ENCODE peak calls at places on chromosome 1, in four cellular contexts. A, F, E and K are unnamed samples.
A peak's percentile ranks its signal among the peaks of the same experiment; 100 is the strongest.

GRCh38 chr1:162629651-162630050 is 2.6 kb upstream of the DDR2 start:
- DNase-seq in A (no peak), F (no peak), E (no peak), K (no peak)

GRCh38 chr1:26666855-26667254 is 29.0 kb upstream of the ARID1A start:
- DNase-seq in A (no peak), E (no peak), F (no peak), K (no peak)

GRCh38 chr1:86825294-86825693 is 88.6 kb downstream of the SELENOF start:
- DNase-seq in E (no peak), A (no peak), F (no peak), K (no peak)

GRCh38 chr1:220879090-220879508 is at the start of gene HLX:
- DNase-seq in E (no peak), A (no peak), F (no peak), K (peak; percentile 84)

GRCh38 chr1:181669209-181669608 is 185.9 kb downstream of the CACNA1E start:
- DNase-seq in A (no peak), E (no peak), F (no peak), K (no peak)

GRCh38 chr1:97108200-97108599 is 386.6 kb downstream of the PTBP2 start:
- DNase-seq in A (no peak), E (no peak), F (no peak), K (no peak)

GRCh38 chr1:63828322-63829044 is 54.7 kb downstream of the ROR1 start:
- DNase-seq in E (no peak), F (no peak), A (no peak), K (no peak)

GRCh38 chr1:155322571-155322952 is 1.9 kb downstream of the RUSC1 start:
- DNase-seq in F (peak; percentile 10), E (no peak), A (no peak), K (peak; percentile 59)

GRCh38 chr1:116246174-116246573 is 126.9 kb upstream of the ATP1A1 start:
- DNase-seq in E (no peak), A (no peak), F (no peak), K (no peak)

GRCh38 chr1:215594640-215595039 is 27.5 kb downstream of the KCTD3 start:
- DNase-seq in E (no peak), A (no peak), F (no peak), K (no peak)

GRCh38 chr1:77465139-77465538 is 183.3 kb downstream of the AK5 start:
- DNase-seq in F (no peak), A (no peak), E (no peak), K (no peak)

GRCh38 chr1:6365047-6365446 is 28.5 kb downstream of the ACOT7 start:
- DNase-seq in A (no peak), F (no peak), E (no peak), K (no peak)

GRCh38 chr1:175188936-175189335 is 3.6 kb downstream of the KIAA0040 start:
- DNase-seq in A (no peak), E (no peak), F (no peak), K (peak; percentile 40)

GRCh38 chr1:109425391-109425790 is 857 bp downstream of the PSMA5 start:
- DNase-seq in A (no peak), F (no peak), E (no peak), K (no peak)

GRCh38 chr1:219825355-219825754 is 103.0 kb downstream of the SLC30A10 start:
- DNase-seq in E (no peak), A (no peak), F (no peak), K (no peak)

GRCh38 chr1:107140703-107141490 is at the start of gene NTNG1:
- DNase-seq in E (no peak), A (no peak), F (no peak), K (no peak)

GRCh38 chr1:3858231-3858981 is 1.1 kb downstream of the DFFB start:
- DNase-seq in A (no peak), F (peak; percentile 33), E (no peak), K (peak; percentile 24)

GRCh38 chr1:67316918-67317317 is 9.2 kb downstream of the IL12RB2 start:
- DNase-seq in E (no peak), A (no peak), F (no peak), K (no peak)

GRCh38 chr1:16012590-16013219 is 5.1 kb downstream of the HSPB7 start:
- DNase-seq in E (no peak), A (no peak), F (peak; percentile 19), K (peak; percentile 89)

GRCh38 chr1:44890007-44890406 is 47.0 kb upstream of the PTCH2 start:
- DNase-seq in E (no peak), F (no peak), A (no peak), K (no peak)

GRCh38 chr1:44318097-44319088 is 36.7 kb downstream of the ERI3 start:
- DNase-seq in A (no peak), F (no peak), E (no peak), K (peak; percentile 38)

GRCh38 chr1:159054427-159054826 is 22.1 kb downstream of the AIM2 start:
- DNase-seq in E (no peak), A (no peak), F (no peak), K (no peak)

GRCh38 chr1:153192697-153193096 is 10.5 kb upstream of the LELP1 start:
- DNase-seq in F (no peak), A (no peak), E (no peak), K (no peak)